ENCODE peak calls at places on chromosome 21, in four cellular contexts. W, B, M and F are unnamed samples.
A peak's percentile ranks its signal among the peaks of the same experiment; 100 is the strongest.

GRCh38 chr21:38840456-38841129 is 34.9 kb downstream of the ETS2 start:
- DNase-seq in W (no peak), B (no peak), M (no peak), F (no peak)

GRCh38 chr21:32562426-32562825 is 22.9 kb downstream of the TCP10L start:
- DNase-seq in W (no peak), B (no peak), M (no peak), F (peak; percentile 73)

GRCh38 chr21:41703857-41704501 is 62.9 kb downstream of the RIPK4 start:
- DNase-seq in W (no peak), B (no peak), M (no peak), F (no peak)

GRCh38 chr21:28627691-28628090 is 365.0 kb downstream of the LTN1 start:
- DNase-seq in W (no peak), B (no peak), M (no peak), F (no peak)

GRCh38 chr21:36859744-36860501 is 106.5 kb downstream of the HLCS start:
- DNase-seq in W (no peak), B (peak; percentile 31), M (peak; percentile 81), F (peak; percentile 96)

GRCh38 chr21:28272272-28272992 is 720.2 kb downstream of the LTN1 start:
- DNase-seq in W (no peak), B (no peak), M (no peak), F (no peak)

GRCh38 chr21:37484535-37485474 is 118.2 kb downstream of the DYRK1A start:
- DNase-seq in W (no peak), B (no peak), M (no peak), F (no peak)

GRCh38 chr21:42369821-42370220 is 3.5 kb upstream of the TFF1 start:
- DNase-seq in W (no peak), B (no peak), M (no peak), F (no peak)

GRCh38 chr21:36698160-36699025 is 522 bp upstream of the SIM2 start:
- DNase-seq in W (peak; percentile 26), B (no peak), M (no peak), F (no peak)

GRCh38 chr21:37994211-37994610 is 78.0 kb upstream of the KCNJ6 start:
- DNase-seq in W (no peak), B (no peak), M (no peak), F (peak; percentile 33)

GRCh38 chr21:29332461-29333354 is 34.0 kb downstream of the BACH1 start:
- DNase-seq in W (no peak), B (no peak), M (no peak), F (no peak)

GRCh38 chr21:29419422-29419821 is 120.7 kb downstream of the BACH1 start:
- DNase-seq in W (no peak), B (no peak), M (no peak), F (no peak)

GRCh38 chr21:31991356-31992331 is 118.8 kb downstream of the HUNK start:
- DNase-seq in W (no peak), B (no peak), M (no peak), F (peak; percentile 26)

GRCh38 chr21:29360799-29361765 is 62.4 kb downstream of the BACH1 start:
- DNase-seq in W (no peak), B (no peak), M (no peak), F (no peak)

GRCh38 chr21:15446193-15446592 is 283.6 kb upstream of the USP25 start:
- DNase-seq in W (no peak), B (no peak), M (no peak), F (no peak)

GRCh38 chr21:42230636-42231035 is 11.7 kb downstream of the ABCG1 start:
- DNase-seq in W (no peak), B (no peak), M (no peak), F (no peak)

GRCh38 chr21:28439852-28440251 is 552.8 kb downstream of the LTN1 start:
- DNase-seq in W (no peak), B (no peak), M (no peak), F (no peak)

GRCh38 chr21:28543975-28544374 is 448.7 kb downstream of the LTN1 start:
- DNase-seq in W (no peak), B (no peak), M (no peak), F (no peak)

GRCh38 chr21:16262109-16262508 is 532.3 kb downstream of the USP25 start:
- DNase-seq in W (no peak), B (no peak), M (no peak), F (no peak)

GRCh38 chr21:16420086-16420724 is 690.4 kb downstream of the USP25 start:
- DNase-seq in W (no peak), B (no peak), M (peak; percentile 9), F (no peak)

GRCh38 chr21:38955495-38955894 is 149.8 kb downstream of the ETS2 start:
- DNase-seq in W (no peak), B (no peak), M (no peak), F (no peak)

GRCh38 chr21:34878501-34878900 is 170.6 kb downstream of the RUNX1 start:
- DNase-seq in W (no peak), B (no peak), M (peak; percentile 23), F (no peak)

GRCh38 chr21:16072692-16073091 is 342.9 kb downstream of the USP25 start:
- DNase-seq in W (no peak), B (no peak), M (no peak), F (no peak)

GRCh38 chr21:17660449-17660848 is 47.7 kb upstream of the BTG3 start:
- DNase-seq in W (no peak), B (no peak), M (no peak), F (no peak)

GRCh38 chr21:28016571-28016970 is 976.1 kb downstream of the LTN1 start:
- DNase-seq in W (no peak), B (no peak), M (no peak), F (no peak)

GRCh38 chr21:45973475-45974072 is 8.0 kb upstream of the COL6A1 start:
- DNase-seq in W (peak; percentile 35), B (no peak), M (peak; percentile 49), F (peak; percentile 82)

GRCh38 chr21:29307718-29308455 is 9.2 kb downstream of the BACH1 start:
- DNase-seq in W (no peak), B (no peak), M (no peak), F (no peak)

GRCh38 chr21:27047331-27048314 is 80.7 kb upstream of the ADAMTS5 start:
- DNase-seq in W (no peak), B (no peak), M (no peak), F (no peak)

GRCh38 chr21:46622226-46622625 is 13.2 kb upstream of the PRMT2 start:
- DNase-seq in W (no peak), B (no peak), M (peak; percentile 94), F (no peak)

GRCh38 chr21:29340228-29340627 is 41.5 kb downstream of the BACH1 start:
- DNase-seq in W (no peak), B (no peak), M (no peak), F (no peak)

GRCh38 chr21:44598031-44598430 is 2.4 kb upstream of the KRTAP10-7 start:
- DNase-seq in W (no peak), B (no peak), M (no peak), F (no peak)

GRCh38 chr21:44602474-44602871 is 2.1 kb downstream of the KRTAP10-7 start:
- DNase-seq in W (no peak), B (no peak), M (no peak), F (no peak)

GRCh38 chr21:44601596-44602473 is 1.4 kb downstream of the KRTAP10-7 start:
- DNase-seq in W (no peak), B (no peak), M (no peak), F (no peak)

GRCh38 chr21:44596068-44596725 is 3.9 kb upstream of the KRTAP10-6 start:
- DNase-seq in W (no peak), B (no peak), M (no peak), F (no peak)

GRCh38 chr21:44599264-44600029 is 950 bp upstream of the KRTAP10-7 start:
- DNase-seq in W (no peak), B (no peak), M (no peak), F (no peak)
- TF ChIP-seq SRF in W (no peak), B (no peak), M (no peak), F (no peak)

DNA sequence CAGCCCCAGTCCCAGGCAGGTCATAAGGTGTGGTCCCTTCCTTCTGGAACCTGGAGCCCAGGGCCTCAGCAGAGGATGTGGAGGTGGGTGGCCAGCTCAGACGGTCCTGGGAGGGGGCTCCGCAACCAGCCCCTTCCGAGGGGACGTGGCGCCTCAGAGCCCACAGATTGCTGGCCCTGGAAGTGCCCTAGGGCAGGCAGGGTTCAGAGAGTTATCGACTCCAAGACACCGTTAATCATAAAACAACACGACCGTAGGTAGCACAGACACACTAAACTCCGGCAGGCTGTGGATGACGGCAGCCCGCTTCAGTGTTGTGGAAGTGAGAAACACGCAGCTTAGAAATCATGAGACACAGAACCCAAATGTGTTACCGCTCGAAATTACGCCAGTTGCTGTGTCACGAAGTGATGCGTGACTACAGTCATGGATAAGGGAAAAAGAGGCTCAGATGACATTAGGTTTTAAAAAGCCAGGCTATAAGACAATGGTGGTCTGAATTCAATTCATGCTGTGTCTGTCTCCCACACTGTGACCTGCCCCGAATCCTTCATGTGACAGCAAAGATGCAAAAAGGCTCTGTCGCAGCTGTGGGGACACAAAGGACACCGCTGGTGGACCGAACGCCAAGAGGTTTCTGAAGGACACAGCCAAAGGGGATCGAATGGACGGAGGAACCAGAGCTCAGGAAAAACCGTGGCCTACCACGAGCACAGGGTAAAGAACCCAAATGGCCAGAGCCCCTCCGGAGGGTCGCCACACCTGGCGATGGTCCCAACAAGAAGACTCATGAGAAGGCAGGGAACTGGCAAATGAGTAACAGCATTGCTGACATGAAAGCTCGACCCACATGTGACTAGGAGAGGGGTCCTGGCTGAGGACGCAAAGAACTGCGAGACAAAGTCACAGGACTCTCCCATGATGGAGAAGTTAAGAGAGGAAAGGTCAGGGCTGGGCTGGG is 1.7 kb upstream of the SUMO3 start:
- DNase-seq in W (no peak), B (no peak), M (no peak), F (no peak)
- H3K4me1 ChIP-seq in W (peaks cover 2% of the 10 kb centered on the region), B (peaks cover 18% of the 10 kb centered on the region), M (peaks cover 34% of the 10 kb centered on the region), F (peaks cover 43% of the 10 kb centered on the region)

DNA sequence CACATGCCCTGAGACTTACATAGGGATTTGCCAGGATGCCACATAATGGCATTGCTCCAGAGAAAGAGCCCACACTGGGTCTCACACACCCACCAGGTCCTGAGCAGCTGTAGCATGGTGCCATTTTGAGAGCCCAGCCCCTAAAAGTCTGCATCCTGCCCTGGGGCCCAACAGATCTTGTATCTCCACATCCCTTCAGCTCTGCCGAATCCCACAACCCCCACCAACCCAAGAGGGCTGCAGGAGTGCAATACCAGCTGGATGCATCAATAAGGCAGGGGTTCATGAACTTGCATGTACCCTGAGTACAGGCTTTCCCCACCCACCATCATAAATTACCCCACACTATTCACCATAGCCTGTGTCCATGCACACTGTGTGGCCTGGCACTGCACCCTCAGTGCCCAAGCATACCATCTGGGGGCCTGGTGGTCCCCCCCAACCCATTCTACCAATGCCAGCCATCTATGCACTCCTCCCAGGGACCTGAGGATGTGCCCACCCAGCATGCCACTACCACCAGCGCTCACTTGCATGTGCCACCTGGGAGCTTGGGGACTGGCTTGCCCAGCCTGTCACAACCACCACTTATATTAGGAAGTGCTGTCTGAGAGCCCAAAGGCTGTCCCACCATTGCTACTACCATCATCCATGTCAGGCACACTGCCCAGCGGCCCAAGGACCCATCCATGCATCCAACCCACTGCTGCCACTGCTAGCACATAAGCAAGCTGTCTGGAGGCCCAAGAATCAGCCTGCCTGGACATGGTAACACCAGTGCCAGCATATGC is 4.1 kb upstream of the KRTAP12-2 start:
- DNase-seq in W (no peak), B (no peak), M (no peak), F (no peak)
- TF ChIP-seq SRF in W (no peak), B (no peak), M (no peak), F (no peak)

DNA sequence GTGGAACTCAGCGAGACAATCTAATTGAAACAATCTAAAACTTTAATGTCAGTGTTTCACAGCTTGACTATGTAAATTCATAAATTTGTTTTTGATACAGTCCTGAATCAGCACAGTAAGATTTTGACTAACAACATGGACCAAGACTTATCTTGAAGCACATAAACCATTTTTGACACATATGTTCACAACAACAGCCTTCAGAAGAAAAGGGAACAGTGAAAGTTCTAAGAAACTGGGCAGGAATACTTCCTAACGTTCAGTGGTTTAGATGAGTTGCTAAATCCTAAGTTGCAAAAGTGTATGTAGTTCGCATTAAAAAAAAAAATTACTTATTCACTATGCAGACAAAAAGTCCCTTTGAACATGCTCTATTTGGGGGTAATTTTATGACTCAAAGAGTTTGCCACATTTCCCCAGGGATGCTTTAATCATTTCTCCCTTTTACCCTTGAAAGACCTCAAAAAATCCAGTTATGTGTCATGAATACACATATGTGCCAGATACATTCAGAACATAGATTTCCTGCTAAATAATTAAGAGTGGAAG is 120.2 kb downstream of the MRPL39 start:
- DNase-seq in W (no peak), B (no peak), M (no peak), F (no peak)
- H3K4me1 ChIP-seq in W (no peaks in the 10 kb centered on the region), B (no peaks in the 10 kb centered on the region), M (no peaks in the 10 kb centered on the region), F (no peaks in the 10 kb centered on the region)